ENCODE peak calls at places on chromosomes 4 and X, in seven cellular contexts. W is left ventricle myocardium superior; F is activated CD4-positive, alpha-beta T cell treated with anti-CD3 and anti-CD28 coated beads, Interleukin-2, amount 10 ng/mL, durations not matched to agents 7 days and 5 days; U is stimulated activated CD8-positive, alpha-beta memory T cell treated with anti-CD3 and anti-CD28 coated beads, Interleukin-7, amount 100 ng/mL, for 1 hour; A is astrocyte of the spinal cord; V is IMR-90; S is astrocyte. B is an unnamed sample.

GRCh38 chr4:11768251-11768972 is 339.7 kb upstream of the HS3ST1 start:
- DNase-seq in F (no peak), V (no peak), W (no peak), S (no peak), U (no peak), A (no peak), B (no peak)

GRCh38 chr4:76571274-76571673 is 136.2 kb downstream of the SHROOM3 start:
- DNase-seq in F (no peak), V (no peak), S (no peak), U (no peak), W (no peak), A (no peak), B (no peak)

GRCh38 chrX:47723689-47724088 is 64.7 kb upstream of the UXT start:
- DNase-seq in A (no peak), V (no peak), S (no peak), F (peak), W (no peak), U (no peak), B (no peak)

GRCh38 chr4:41318839-41319530 is 62.3 kb downstream of the UCHL1 start:
- DNase-seq in A (no peak), S (no peak), F (no peak), W (peak), V (no peak), U (no peak), B (no peak)

GRCh38 chr4:70559216-70559830 is 32.7 kb upstream of the AMBN start:
- DNase-seq in F (peak), S (peak), A (peak), V (peak), W (no peak), U (no peak), B (no peak)

GRCh38 chr4:146245246-146245645 is 30.9 kb downstream of the REELD1 start:
- DNase-seq in V (peak), U (no peak), S (peak), W (no peak), F (no peak), A (no peak), B (no peak)

GRCh38 chr4:88204882-88205281 is 46.4 kb upstream of the ABCG2 start:
- DNase-seq in U (no peak), W (no peak), V (no peak), A (no peak), S (no peak), F (no peak), B (no peak)

GRCh38 chr4:2932951-2933565 is 30.1 kb downstream of the NOP14 start:
- DNase-seq in V (no peak), A (no peak), F (no peak), W (no peak), U (no peak), S (no peak), B (no peak)

GRCh38 chrX:71301195-71301924 is at the start of gene ITGB1BP2:
- DNase-seq in A (no peak), U (no peak), V (peak), S (peak), W (no peak), F (no peak), B (no peak)

GRCh38 chr4:106773106-106773905 is 262.8 kb downstream of the DKK2 start:
- DNase-seq in U (no peak), V (no peak), A (peak), W (no peak), S (peak), F (no peak), B (no peak)

GRCh38 chr4:113260671-113261070 is 211.2 kb downstream of the ANK2 start:
- DNase-seq in U (no peak), A (no peak), S (no peak), F (no peak), V (no peak), W (no peak), B (no peak)

GRCh38 chrX:56728752-56729151 is 291 bp upstream of the NBDY start:
- DNase-seq in S (no peak), A (peak), U (no peak), V (peak), W (no peak), F (peak), B (no peak)

GRCh38 chr4:102494603-102495002 is 6.6 kb upstream of the NFKB1 start:
- DNase-seq in S (no peak), A (no peak), F (no peak), W (no peak), V (no peak), U (no peak), B (no peak)

GRCh38 chr4:30720021-30720655 is at the start of gene PCDH7:
- DNase-seq in W (peak), U (no peak), A (peak), V (peak), S (peak), F (no peak), B (no peak)

GRCh38 chr4:4685810-4686209 is 144.0 kb upstream of the STX18 start:
- DNase-seq in V (no peak), U (no peak), F (no peak), W (no peak), A (no peak), S (peak), B (no peak)

GRCh38 chrX:64204252-64204651 is 1.3 kb downstream of the AMER1 start:
- DNase-seq in W (peak), A (peak), F (no peak), V (peak), U (no peak), S (no peak), B (no peak)

GRCh38 chrX:147859666-147860065 is 52.1 kb upstream of the FMR1 start:
- DNase-seq in S (no peak), U (no peak), F (no peak), A (no peak), V (no peak), W (no peak), B (no peak)

GRCh38 chr4:20353646-20354045 is 101.9 kb downstream of the SLIT2 start:
- DNase-seq in U (no peak), A (no peak), S (no peak), V (no peak), W (no peak), F (no peak), B (no peak)

GRCh38 chr4:104531390-104531789 is 36.7 kb upstream of the CXXC4 start:
- DNase-seq in A (peak), W (no peak), S (no peak), V (no peak), U (no peak), F (no peak), B (no peak)

GRCh38 chrX:123835661-123836371 is 24.0 kb upstream of the XIAP start:
- DNase-seq in W (no peak), S (peak), U (no peak), A (peak), F (no peak), V (peak), B (no peak)

GRCh38 chrX:135484636-135485289 is 35.7 kb upstream of the INTS6L start:
- DNase-seq in U (no peak), S (peak), F (peak), V (peak), A (peak), W (no peak), B (no peak)

GRCh38 chr4:179804440-179804839 is 2362.2 kb upstream of the AGA start:
- DNase-seq in S (peak), A (peak), U (no peak), F (no peak), W (no peak), V (peak), B (no peak)

GRCh38 chr4:38591617-38592337 is 72.2 kb upstream of the KLF3 start:
- DNase-seq in V (no peak), U (no peak), W (no peak), S (no peak), F (no peak), A (no peak), B (no peak)

GRCh38 chr4:77100234-77100633 is 24.4 kb upstream of the CCNI start:
- DNase-seq in F (no peak), A (no peak), V (no peak), W (no peak), S (no peak), U (no peak), B (no peak)

GRCh38 chr4:56424697-56425514 is 10.5 kb downstream of the PPAT start:
- DNase-seq in U (no peak), V (peak), F (peak), S (no peak), W (no peak), A (peak), B (no peak)

GRCh38 chr4:98000940-98001339 is 142.3 kb downstream of the STPG2 start:
- DNase-seq in S (no peak), A (no peak), V (no peak), W (no peak), U (no peak), F (no peak), B (no peak)

GRCh38 chr4:83323136-83323535 is 11.5 kb downstream of the HPSE start:
- DNase-seq in V (no peak), W (no peak), U (no peak), F (no peak), A (no peak), S (no peak), B (no peak)

GRCh38 chr4:7179158-7179557 is 13.2 kb upstream of the SORCS2 start:
- DNase-seq in V (no peak), W (no peak), A (no peak), F (no peak), S (no peak), U (no peak), B (no peak)

GRCh38 chr4:898869-899555 is 33.1 kb downstream of the GAK start:
- DNase-seq in V (no peak), A (no peak), S (no peak), U (no peak), W (peak), F (no peak), B (no peak)

GRCh38 chr4:26127001-26127400 is 193.8 kb upstream of the RBPJ start:
- DNase-seq in A (no peak), U (no peak), F (no peak), V (no peak), S (no peak), W (no peak), B (no peak)

GRCh38 chr4:81378398-81378797 is 93.3 kb downstream of the RASGEF1B start:
- DNase-seq in U (no peak), V (no peak), W (no peak), F (no peak), A (no peak), S (no peak), B (no peak)

GRCh38 chr4:6668391-6668790 is 25.3 kb upstream of the S100P start:
- DNase-seq in V (peak), W (no peak), U (no peak), F (no peak), A (no peak), S (peak), B (no peak)

GRCh38 chr4:2516635-2517034 is 19.8 kb upstream of the FAM193A start:
- DNase-seq in W (no peak), A (no peak), F (no peak), V (no peak), S (no peak), U (no peak), B (no peak)

GRCh38 chrX:35150052-35150451 is 207.5 kb downstream of the FAM47B start:
- DNase-seq in S (no peak), A (no peak), V (no peak), W (no peak), U (no peak), F (no peak), B (no peak)

GRCh38 chr4:78951862-78952472 is 12.7 kb upstream of the PAQR3 start:
- DNase-seq in U (no peak), F (peak), V (peak), A (peak), S (no peak), W (no peak), B (no peak)

GRCh38 chr4:82124365-82124764 is 249.4 kb downstream of the HNRNPD start:
- DNase-seq in S (no peak), W (no peak), F (no peak), U (no peak), V (no peak), A (no peak), B (no peak)

GRCh38 chr4:104615496-104615895 is 120.8 kb upstream of the CXXC4 start:
- DNase-seq in W (no peak), F (no peak), S (no peak), V (no peak), A (no peak), U (no peak), B (no peak)

GRCh38 chr4:41358626-41359025 is 101.9 kb downstream of the UCHL1 start:
- DNase-seq in W (peak), A (no peak), S (peak), U (no peak), V (no peak), F (no peak), B (no peak)